ENCODE peak calls at places on chromosomes 2 and 18, in five cellular contexts. A is skeletal muscle cell; R is CD8-positive, alpha-beta T cell; J is upper lobe of right lung; U is brain microvascular endothelial cell. I is an unnamed sample.

GRCh38 chr2:237345891-237346640 is 67.9 kb downstream of the COL6A3 start:
- DNase-seq in A (no peak), R (no peak), J (no peak), U (no peak), I (peak; percentile 49)

GRCh38 chr2:101151141-101151858 is at the start of gene TBC1D8:
- DNase-seq in A (no peak), R (peak; percentile 55), J (peak; percentile 95), U (peak; percentile 51), I (no peak)

GRCh38 chr18:75280427-75281280 is 70.1 kb downstream of the TSHZ1 start:
- DNase-seq in A (no peak), R (no peak), J (no peak), U (no peak), I (no peak)

GRCh38 chr2:173706936-173707335 is 258.2 kb downstream of the SP3 start:
- DNase-seq in A (no peak), R (no peak), J (no peak), U (no peak), I (no peak)

GRCh38 chr2:65464604-65465003 is 32.2 kb upstream of the SPRED2 start:
- DNase-seq in A (no peak), R (no peak), J (no peak), U (no peak), I (no peak)

GRCh38 chr18:12361770-12362378 is 15.2 kb downstream of the AFG3L2 start:
- DNase-seq in A (no peak), R (no peak), J (no peak), U (peak; percentile 28), I (no peak)

GRCh38 chr2:198863655-198864054 is 594.1 kb downstream of the SATB2 start:
- DNase-seq in A (no peak), R (no peak), J (no peak), U (no peak), I (no peak)

GRCh38 chr2:196234672-196235071 is 63.3 kb upstream of the STK17B start:
- DNase-seq in A (no peak), R (peak; percentile 41), J (no peak), U (peak; percentile 87), I (peak; percentile 89)

GRCh38 chr2:189210250-189211075 is 30.9 kb upstream of the COL5A2 start:
- DNase-seq in A (peak; percentile 92), R (no peak), J (no peak), U (peak; percentile 85), I (peak; percentile 97)

GRCh38 chr18:58615150-58616132 is 13.4 kb downstream of the ALPK2 start:
- DNase-seq in A (no peak), R (peak; percentile 28), J (no peak), U (no peak), I (no peak)

GRCh38 chr2:230226090-230226551 is 585 bp downstream of the SP140 start:
- DNase-seq in A (no peak), R (no peak), J (no peak), U (no peak), I (no peak)

GRCh38 chr2:25257032-25257455 is 84.7 kb downstream of the DNMT3A start:
- DNase-seq in A (peak; percentile 31), R (no peak), J (no peak), U (peak; percentile 61), I (no peak)

GRCh38 chr2:239834143-239834542 is 191.0 kb downstream of the NDUFA10 start:
- DNase-seq in A (no peak), R (no peak), J (no peak), U (no peak), I (no peak)

GRCh38 chr2:33158482-33159003 is 211.8 kb downstream of the LTBP1 start:
- DNase-seq in A (peak; percentile 79), R (no peak), J (no peak), U (peak; percentile 83), I (peak; percentile 85)

GRCh38 chr2:120395686-120396518 is 50.0 kb downstream of the INHBB start:
- DNase-seq in A (no peak), R (no peak), J (peak; percentile 67), U (no peak), I (no peak)

GRCh38 chr18:34358923-34359322 is 134.2 kb upstream of the NOL4 start:
- DNase-seq in A (no peak), R (no peak), J (no peak), U (no peak), I (no peak)

GRCh38 chr18:3985030-3985429 is 470.1 kb downstream of the DLGAP1 start:
- DNase-seq in A (no peak), R (no peak), J (no peak), U (no peak), I (no peak)

GRCh38 chr2:95016616-95017307 is 8.7 kb upstream of the MAL start:
- DNase-seq in A (no peak), R (no peak), J (no peak), U (no peak), I (no peak)

GRCh38 chr2:168748461-168748860 is 54.0 kb upstream of the NOSTRIN start:
- DNase-seq in A (no peak), R (no peak), J (no peak), U (no peak), I (no peak)

GRCh38 chr2:159902722-159903121 is 104.7 kb upstream of the CD302 start:
- DNase-seq in A (no peak), R (no peak), J (no peak), U (no peak), I (no peak)

GRCh38 chr2:190181066-190181681 is 118.6 kb upstream of the MSTN start:
- DNase-seq in A (no peak), R (peak; percentile 5), J (no peak), U (no peak), I (no peak)

GRCh38 chr2:230153390-230153976 is 66.3 kb downstream of the SP110 start:
- DNase-seq in A (no peak), R (no peak), J (no peak), U (no peak), I (no peak)

GRCh38 chr2:34012728-34013302 is 413.7 kb upstream of the FAM98A start:
- DNase-seq in A (peak; percentile 1), R (no peak), J (peak; percentile 67), U (peak; percentile 62), I (peak; percentile 16)

GRCh38 chr18:62710417-62710816 is 4.9 kb upstream of the PHLPP1 start:
- DNase-seq in A (no peak), R (no peak), J (no peak), U (no peak), I (no peak)

DNA sequence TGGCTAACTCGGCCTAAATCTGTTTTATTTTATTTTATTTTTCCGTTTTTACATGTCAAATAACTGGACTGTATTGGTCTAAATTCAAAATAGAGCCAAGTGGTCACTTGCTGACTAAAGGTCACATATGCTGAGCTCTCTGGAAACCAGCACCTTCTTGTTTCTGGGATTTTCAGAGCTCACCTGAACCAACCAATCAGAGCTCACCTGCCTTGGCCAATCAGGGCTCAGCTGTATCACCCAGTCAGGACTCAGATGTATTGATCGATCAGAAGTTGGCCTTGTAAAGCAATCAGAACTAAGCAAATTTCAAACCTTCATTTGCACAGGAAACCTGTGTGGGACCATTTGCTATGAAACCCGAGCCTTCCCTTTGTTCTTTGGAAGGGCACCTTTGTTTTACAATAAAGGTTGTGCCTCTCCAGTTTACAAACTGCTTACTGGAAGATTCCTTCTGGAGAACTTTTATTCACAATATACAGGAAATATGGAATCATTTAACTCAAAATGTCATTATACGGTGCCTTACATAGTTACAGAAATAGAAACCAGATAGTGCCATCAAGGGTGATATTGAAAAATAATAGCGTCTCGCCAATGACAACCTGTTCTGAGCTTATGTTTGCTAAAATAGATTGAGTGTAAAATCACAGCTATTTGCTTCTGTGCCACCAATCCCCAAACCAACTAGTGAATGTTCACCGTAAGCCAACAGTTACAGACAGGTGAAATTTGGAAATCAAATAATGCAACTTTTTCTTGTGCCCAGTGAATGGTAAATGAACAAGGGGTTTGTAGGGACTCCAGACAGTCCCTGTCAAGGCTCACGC is 17.3 kb upstream of the PSD4 start:
- DNase-seq in A (no peak), R (no peak), J (no peak), U (no peak), I (no peak)
- H3K4me3 ChIP-seq in A (peak overlapping the region; percentile 39), R (peak overlapping the region; percentile 40), J (peak overlapping the region; percentile 42), U (peak overlapping the region; percentile 40), I (peak overlapping the region; percentile 49)

DNA sequence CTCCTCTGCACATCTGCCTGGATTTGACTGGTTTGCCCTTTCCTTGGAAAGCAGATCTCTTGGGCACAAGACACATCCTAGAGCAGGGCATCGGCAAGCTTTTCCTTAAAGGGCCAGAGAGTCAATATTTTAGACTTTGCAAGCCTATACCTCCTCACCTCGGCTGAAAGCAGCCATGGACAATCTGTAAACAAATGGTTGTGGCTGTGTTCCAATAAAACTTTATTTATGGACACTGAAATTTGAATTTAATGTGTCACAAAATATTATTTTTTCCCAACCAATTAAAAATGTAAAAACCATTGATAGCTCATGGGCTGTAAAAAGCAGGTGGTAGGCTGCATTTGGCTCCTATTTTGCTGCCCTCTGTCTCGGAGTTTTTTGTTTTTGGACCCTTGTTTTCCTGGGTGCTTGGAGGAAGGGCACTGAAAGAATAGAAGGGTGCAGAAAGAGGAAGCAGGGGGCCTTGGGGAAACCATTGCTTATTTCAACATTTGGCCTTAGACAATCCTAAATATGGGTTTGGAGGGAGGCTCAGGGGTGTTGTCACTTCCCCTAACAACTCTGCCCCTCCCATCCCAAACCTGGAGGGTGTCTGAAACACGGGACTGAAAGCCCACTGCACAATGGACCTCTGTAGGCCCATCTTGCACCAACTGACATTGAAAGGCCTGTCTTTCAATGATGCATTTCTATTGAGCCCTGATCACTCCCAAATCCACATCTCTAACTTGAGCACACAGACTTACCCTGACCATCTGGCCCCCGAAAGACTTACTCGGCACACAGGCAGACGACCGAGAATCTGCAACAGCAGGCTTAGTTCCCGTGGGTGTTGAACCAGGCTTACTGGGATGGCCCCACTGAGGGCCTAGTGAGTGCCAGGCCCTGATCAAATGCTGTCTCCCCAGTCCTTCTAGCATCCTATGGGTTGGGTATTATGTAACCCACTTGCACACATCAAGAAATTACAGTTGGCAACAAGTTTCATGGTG is 7.1 kb upstream of the ZFP36L2 start:
- DNase-seq in A (no peak), R (no peak), J (no peak), U (no peak), I (no peak)
- H3K4me3 ChIP-seq in A (no peak overlapping the region), R (no peak overlapping the region), J (no peak overlapping the region), U (no peak overlapping the region), I (no peak overlapping the region)

DNA sequence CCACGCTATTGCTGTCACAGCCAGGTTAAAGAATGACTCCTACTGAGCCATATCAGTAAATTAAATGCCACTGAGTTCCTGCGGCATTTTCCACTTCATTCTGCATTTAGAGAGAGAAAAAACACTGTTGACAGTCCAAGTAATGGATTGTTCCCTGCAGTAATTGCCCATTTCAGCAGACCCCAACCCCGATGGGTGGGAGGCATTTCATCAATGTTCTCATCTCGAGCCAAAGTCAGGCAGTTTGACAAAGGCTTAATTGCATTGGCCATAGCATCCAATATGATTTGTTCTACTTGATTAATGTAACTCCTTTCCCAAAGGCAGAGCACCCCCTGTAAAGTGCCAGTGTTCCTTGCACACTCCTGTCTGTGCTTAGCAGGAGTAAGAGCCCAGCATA is 174.5 kb downstream of the SEPTIN10 start:
- DNase-seq in A (no peak), R (no peak), J (no peak), U (no peak), I (no peak)
- H3K4me3 ChIP-seq in A (no peak overlapping the region), R (no peak overlapping the region), J (no peak overlapping the region), U (no peak overlapping the region), I (no peak overlapping the region)

GRCh38 chr2:9178110-9178904 is 28.3 kb upstream of the ASAP2 start:
- DNase-seq in A (no peak), R (no peak), J (no peak), U (peak; percentile 39), I (no peak)

GRCh38 chr2:9184319-9184807 is 22.2 kb upstream of the ASAP2 start:
- DNase-seq in A (no peak), R (no peak), J (no peak), U (no peak), I (no peak)

GRCh38 chr2:9174771-9175441 is 31.7 kb upstream of the ASAP2 start:
- DNase-seq in A (peak; percentile 79), R (no peak), J (no peak), U (peak; percentile 82), I (peak; percentile 46)

GRCh38 chr2:9178905-9179571 is 27.6 kb upstream of the ASAP2 start:
- DNase-seq in A (peak; percentile 59), R (no peak), J (no peak), U (peak; percentile 74), I (peak; percentile 88)

GRCh38 chr2:9179572-9180201 is 26.9 kb upstream of the ASAP2 start:
- DNase-seq in A (peak; percentile 85), R (no peak), J (no peak), U (peak; percentile 93), I (no peak)
- H3K4me3 ChIP-seq in A (no peak overlapping the region), R (no peak overlapping the region), J (no peak overlapping the region), U (no peak overlapping the region), I (no peak overlapping the region)

I was measured in astrocyte of the cerebellum.